ENCODE peak calls at places on chromosome 22, in nine cellular contexts. D is upper lobe of right lung; G is adipocyte; O is T-cell; U is naive thymus-derived CD4-positive, alpha-beta T cell; H is activated T-helper 9 cell treated with anti-CD3 and anti-CD28 coated beads, Interleukin-2, amount 50 U/mL, for 16 hours; K is hypothalamus; F is fibroblast of the conjunctiva; A is NCI-H774. X is an unnamed sample.

GRCh38 chr22:39239561-39240423 is 5.0 kb downstream of the PDGFB start:
- DNase-seq in K (no peak), F (no peak), H (no peak), D (peak; percentile 93), O (no peak), U (no peak), A (peak; percentile 57), G (no peak), X (no peak)

GRCh38 chr22:33925194-33925593 is 4.9 kb upstream of the LARGE1 start:
- DNase-seq in F (no peak), O (no peak), U (no peak), G (no peak), H (no peak), D (no peak), A (no peak), K (no peak), X (no peak)

GRCh38 chr22:49960967-49961600 is 512 bp downstream of the PIM3 start:
- DNase-seq in D (peak; percentile 81), H (no peak), K (no peak), G (peak; percentile 59), A (no peak), U (no peak), F (no peak), O (no peak), X (no peak)

GRCh38 chr22:35590634-35591295 is 26.4 kb downstream of the MB start:
- DNase-seq in D (no peak), A (no peak), O (no peak), F (no peak), G (no peak), K (no peak), U (no peak), H (no peak), X (no peak)

GRCh38 chr22:25362215-25362882 is 142.9 kb downstream of the CRYBB2 start:
- DNase-seq in H (peak; percentile 46), K (peak; percentile 25), O (peak; percentile 60), D (peak; percentile 78), A (peak; percentile 2), U (peak; percentile 45), F (no peak), G (peak; percentile 85), X (no peak)

GRCh38 chr22:29126670-29127069 is 53.8 kb downstream of the KREMEN1 start:
- DNase-seq in D (no peak), H (no peak), O (no peak), G (no peak), K (no peak), U (no peak), A (no peak), F (no peak), X (no peak)

GRCh38 chr22:49241174-49241851 is 586.4 kb downstream of the BRD1 start:
- DNase-seq in O (no peak), K (no peak), D (no peak), F (no peak), U (no peak), G (no peak), H (no peak), A (no peak), X (no peak)

GRCh38 chr22:28112548-28113043 is 193.5 kb upstream of the PITPNB start:
- DNase-seq in A (no peak), D (no peak), O (no peak), K (no peak), G (peak; percentile 39), H (no peak), F (no peak), U (no peak), X (no peak)

GRCh38 chr22:19039796-19040580 is 82.2 kb downstream of the DGCR2 start:
- DNase-seq in H (no peak), O (no peak), G (no peak), A (no peak), K (no peak), U (no peak), D (peak; percentile 30), F (no peak), X (no peak)

GRCh38 chr22:17700778-17701177 is 62.2 kb downstream of the BCL2L13 start:
- DNase-seq in G (peak; percentile 58), H (no peak), F (no peak), U (no peak), K (no peak), A (no peak), D (no peak), O (no peak), X (no peak)